ENCODE peak calls at places on chromosomes 4 and X, in eight cellular contexts. One of them, this sample, is unnamed.
A peak's percentile ranks its signal among the peaks of the same experiment; 100 is the strongest.

GRCh38 chrX:103356023-103356798 is at the start of gene TCEAL9:
- DNase-seq in EL: peak; percentile 81
- DNase-seq in osteocyte: no peak
- DNase-seq in iPS-NIHi11: peak; percentile 41
- DNase-seq in activated CD8-positive, alpha-beta memory T cell treated with anti-CD3 and anti-CD28 coated beads for 48 hours: no peak
- DNase-seq in endothelial cell: peak; percentile 38
- DNase-seq in Calu3: peak; percentile 30
- DNase-seq in pons: peak; percentile 65
- DNase-seq in this sample: peak; percentile 52

GRCh38 chr4:139438141-139438540 is 15.8 kb upstream of the RAB33B start:
- DNase-seq in EL: no peak
- DNase-seq in osteocyte: no peak
- DNase-seq in iPS-NIHi11: no peak
- DNase-seq in activated CD8-positive, alpha-beta memory T cell treated with anti-CD3 and anti-CD28 coated beads for 48 hours: no peak
- DNase-seq in endothelial cell: no peak
- DNase-seq in Calu3: no peak
- DNase-seq in pons: no peak
- DNase-seq in this sample: no peak

GRCh38 chrX:51395807-51396728 is 63.4 kb downstream of the NUDT10 start:
- DNase-seq in EL: no peak
- DNase-seq in osteocyte: no peak
- DNase-seq in iPS-NIHi11: peak; percentile 33
- DNase-seq in activated CD8-positive, alpha-beta memory T cell treated with anti-CD3 and anti-CD28 coated beads for 48 hours: peak; percentile 6
- DNase-seq in endothelial cell: peak; percentile 58
- DNase-seq in Calu3: no peak
- DNase-seq in pons: no peak
- DNase-seq in this sample: no peak

GRCh38 chr4:95181446-95182306 is 367.1 kb downstream of the UNC5C start:
- DNase-seq in EL: no peak
- DNase-seq in osteocyte: no peak
- DNase-seq in iPS-NIHi11: peak; percentile 61
- DNase-seq in activated CD8-positive, alpha-beta memory T cell treated with anti-CD3 and anti-CD28 coated beads for 48 hours: no peak
- DNase-seq in endothelial cell: no peak
- DNase-seq in Calu3: no peak
- DNase-seq in pons: no peak
- DNase-seq in this sample: no peak

GRCh38 chr4:37762294-37763163 is 64.0 kb upstream of the PGM2 start:
- DNase-seq in EL: peak; percentile 34
- DNase-seq in osteocyte: no peak
- DNase-seq in iPS-NIHi11: peak; percentile 55
- DNase-seq in activated CD8-positive, alpha-beta memory T cell treated with anti-CD3 and anti-CD28 coated beads for 48 hours: no peak
- DNase-seq in endothelial cell: no peak
- DNase-seq in Calu3: no peak
- DNase-seq in pons: no peak
- DNase-seq in this sample: peak; percentile 51

GRCh38 chrX:41449615-41450014 is 2.5 kb downstream of the NYX start:
- DNase-seq in EL: peak; percentile 17
- DNase-seq in osteocyte: no peak
- DNase-seq in iPS-NIHi11: no peak
- DNase-seq in activated CD8-positive, alpha-beta memory T cell treated with anti-CD3 and anti-CD28 coated beads for 48 hours: no peak
- DNase-seq in endothelial cell: no peak
- DNase-seq in Calu3: no peak
- DNase-seq in pons: peak; percentile 64
- DNase-seq in this sample: no peak

GRCh38 chr4:82739292-82740190 is 59.1 kb downstream of the SCD5 start:
- DNase-seq in EL: peak; percentile 43
- DNase-seq in osteocyte: peak; percentile 86
- DNase-seq in iPS-NIHi11: peak; percentile 93
- DNase-seq in activated CD8-positive, alpha-beta memory T cell treated with anti-CD3 and anti-CD28 coated beads for 48 hours: peak; percentile 68
- DNase-seq in endothelial cell: peak; percentile 97
- DNase-seq in Calu3: peak; percentile 71
- DNase-seq in pons: peak; percentile 72
- DNase-seq in this sample: peak; percentile 74

GRCh38 chr4:158930573-158930972 is 161.7 kb downstream of the FNIP2 start:
- DNase-seq in EL: peak; percentile 44
- DNase-seq in osteocyte: no peak
- DNase-seq in iPS-NIHi11: no peak
- DNase-seq in activated CD8-positive, alpha-beta memory T cell treated with anti-CD3 and anti-CD28 coated beads for 48 hours: no peak
- DNase-seq in endothelial cell: no peak
- DNase-seq in Calu3: no peak
- DNase-seq in pons: no peak
- DNase-seq in this sample: no peak

GRCh38 chr4:72094054-72094780 is 62.4 kb downstream of the NPFFR2 start:
- DNase-seq in EL: no peak
- DNase-seq in osteocyte: no peak
- DNase-seq in iPS-NIHi11: no peak
- DNase-seq in activated CD8-positive, alpha-beta memory T cell treated with anti-CD3 and anti-CD28 coated beads for 48 hours: no peak
- DNase-seq in endothelial cell: no peak
- DNase-seq in Calu3: no peak
- DNase-seq in pons: no peak
- DNase-seq in this sample: peak; percentile 76

GRCh38 chrX:43643201-43643600 is 12.9 kb upstream of the MAOA start:
- DNase-seq in EL: no peak
- DNase-seq in osteocyte: no peak
- DNase-seq in iPS-NIHi11: no peak
- DNase-seq in activated CD8-positive, alpha-beta memory T cell treated with anti-CD3 and anti-CD28 coated beads for 48 hours: no peak
- DNase-seq in endothelial cell: no peak
- DNase-seq in Calu3: no peak
- DNase-seq in pons: no peak
- DNase-seq in this sample: no peak

GRCh38 chr4:96164814-96165351 is 325.0 kb downstream of the PDHA2 start:
- DNase-seq in EL: peak; percentile 1
- DNase-seq in osteocyte: no peak
- DNase-seq in iPS-NIHi11: no peak
- DNase-seq in activated CD8-positive, alpha-beta memory T cell treated with anti-CD3 and anti-CD28 coated beads for 48 hours: no peak
- DNase-seq in endothelial cell: no peak
- DNase-seq in Calu3: no peak
- DNase-seq in pons: no peak
- DNase-seq in this sample: no peak

GRCh38 chr4:111070390-111070789 is 447.5 kb upstream of the PITX2 start:
- DNase-seq in EL: peak; percentile 2
- DNase-seq in osteocyte: no peak
- DNase-seq in iPS-NIHi11: no peak
- DNase-seq in activated CD8-positive, alpha-beta memory T cell treated with anti-CD3 and anti-CD28 coated beads for 48 hours: no peak
- DNase-seq in endothelial cell: no peak
- DNase-seq in Calu3: no peak
- DNase-seq in pons: no peak
- DNase-seq in this sample: no peak

GRCh38 chr4:42280327-42281095 is 116.8 kb upstream of the SHISA3 start:
- DNase-seq in EL: peak; percentile 25
- DNase-seq in osteocyte: no peak
- DNase-seq in iPS-NIHi11: peak; percentile 43
- DNase-seq in activated CD8-positive, alpha-beta memory T cell treated with anti-CD3 and anti-CD28 coated beads for 48 hours: no peak
- DNase-seq in endothelial cell: peak; percentile 30
- DNase-seq in Calu3: peak; percentile 1
- DNase-seq in pons: no peak
- DNase-seq in this sample: no peak

GRCh38 chr4:8478801-8479744 is 38.5 kb downstream of the TRMT44 start:
- DNase-seq in EL: no peak
- DNase-seq in osteocyte: no peak
- DNase-seq in iPS-NIHi11: no peak
- DNase-seq in activated CD8-positive, alpha-beta memory T cell treated with anti-CD3 and anti-CD28 coated beads for 48 hours: no peak
- DNase-seq in endothelial cell: no peak
- DNase-seq in Calu3: no peak
- DNase-seq in pons: no peak
- DNase-seq in this sample: no peak

GRCh38 chr4:23476514-23477090 is 413.2 kb downstream of the PPARGC1A start:
- DNase-seq in EL: no peak
- DNase-seq in osteocyte: no peak
- DNase-seq in iPS-NIHi11: no peak
- DNase-seq in activated CD8-positive, alpha-beta memory T cell treated with anti-CD3 and anti-CD28 coated beads for 48 hours: no peak
- DNase-seq in endothelial cell: no peak
- DNase-seq in Calu3: peak; percentile 54
- DNase-seq in pons: no peak
- DNase-seq in this sample: no peak

GRCh38 chrX:104921606-104922205 is 298.8 kb downstream of the TEX13A start:
- DNase-seq in EL: no peak
- DNase-seq in osteocyte: peak; percentile 79
- DNase-seq in iPS-NIHi11: peak; percentile 4
- DNase-seq in activated CD8-positive, alpha-beta memory T cell treated with anti-CD3 and anti-CD28 coated beads for 48 hours: no peak
- DNase-seq in endothelial cell: no peak
- DNase-seq in Calu3: no peak
- DNase-seq in pons: no peak
- DNase-seq in this sample: no peak

GRCh38 chr4:2940267-2941137 is 22.7 kb downstream of the NOP14 start:
- DNase-seq in EL: no peak
- DNase-seq in osteocyte: no peak
- DNase-seq in iPS-NIHi11: peak; percentile 17
- DNase-seq in activated CD8-positive, alpha-beta memory T cell treated with anti-CD3 and anti-CD28 coated beads for 48 hours: no peak
- DNase-seq in endothelial cell: no peak
- DNase-seq in Calu3: no peak
- DNase-seq in pons: no peak
- DNase-seq in this sample: no peak

GRCh38 chrX:7262551-7262950 is 114.6 kb upstream of the PUDP start:
- DNase-seq in EL: no peak
- DNase-seq in osteocyte: no peak
- DNase-seq in iPS-NIHi11: no peak
- DNase-seq in activated CD8-positive, alpha-beta memory T cell treated with anti-CD3 and anti-CD28 coated beads for 48 hours: no peak
- DNase-seq in endothelial cell: no peak
- DNase-seq in Calu3: no peak
- DNase-seq in pons: no peak
- DNase-seq in this sample: no peak

GRCh38 chr4:88283661-88284377 is 542 bp downstream of the PPM1K start:
- DNase-seq in EL: peak; percentile 70
- DNase-seq in osteocyte: peak; percentile 86
- DNase-seq in iPS-NIHi11: peak; percentile 62
- DNase-seq in activated CD8-positive, alpha-beta memory T cell treated with anti-CD3 and anti-CD28 coated beads for 48 hours: peak; percentile 32
- DNase-seq in endothelial cell: peak; percentile 64
- DNase-seq in Calu3: peak; percentile 56
- DNase-seq in pons: no peak
- DNase-seq in this sample: peak; percentile 57

GRCh38 chrX:40273356-40274050 is 175.7 kb upstream of the BCOR start:
- DNase-seq in EL: no peak
- DNase-seq in osteocyte: no peak
- DNase-seq in iPS-NIHi11: no peak
- DNase-seq in activated CD8-positive, alpha-beta memory T cell treated with anti-CD3 and anti-CD28 coated beads for 48 hours: no peak
- DNase-seq in endothelial cell: no peak
- DNase-seq in Calu3: no peak
- DNase-seq in pons: peak; percentile 46
- DNase-seq in this sample: no peak

GRCh38 chrX:79572566-79572965 is 205.4 kb upstream of the ITM2A start:
- DNase-seq in EL: no peak
- DNase-seq in osteocyte: no peak
- DNase-seq in iPS-NIHi11: no peak
- DNase-seq in activated CD8-positive, alpha-beta memory T cell treated with anti-CD3 and anti-CD28 coated beads for 48 hours: no peak
- DNase-seq in endothelial cell: no peak
- DNase-seq in Calu3: no peak
- DNase-seq in pons: no peak
- DNase-seq in this sample: no peak

GRCh38 chrX:45859407-45859806 is 658.7 kb upstream of the DIPK2B start:
- DNase-seq in EL: no peak
- DNase-seq in osteocyte: no peak
- DNase-seq in iPS-NIHi11: no peak
- DNase-seq in activated CD8-positive, alpha-beta memory T cell treated with anti-CD3 and anti-CD28 coated beads for 48 hours: no peak
- DNase-seq in endothelial cell: no peak
- DNase-seq in Calu3: no peak
- DNase-seq in pons: no peak
- DNase-seq in this sample: no peak

GRCh38 chr4:161573836-161574235 is 590.0 kb downstream of the FSTL5 start:
- DNase-seq in EL: no peak
- DNase-seq in osteocyte: no peak
- DNase-seq in iPS-NIHi11: no peak
- DNase-seq in activated CD8-positive, alpha-beta memory T cell treated with anti-CD3 and anti-CD28 coated beads for 48 hours: no peak
- DNase-seq in endothelial cell: no peak
- DNase-seq in Calu3: no peak
- DNase-seq in pons: no peak
- DNase-seq in this sample: no peak

GRCh38 chr4:77697860-77698599 is 92.4 kb downstream of the CXCL13 start:
- DNase-seq in EL: peak; percentile 66
- DNase-seq in osteocyte: no peak
- DNase-seq in iPS-NIHi11: peak; percentile 53
- DNase-seq in activated CD8-positive, alpha-beta memory T cell treated with anti-CD3 and anti-CD28 coated beads for 48 hours: no peak
- DNase-seq in endothelial cell: peak; percentile 12
- DNase-seq in Calu3: peak; percentile 57
- DNase-seq in pons: peak; percentile 78
- DNase-seq in this sample: peak; percentile 33

GRCh38 chrX:40908026-40908425 is 172.7 kb upstream of the MED14 start:
- DNase-seq in EL: peak; percentile 49
- DNase-seq in osteocyte: no peak
- DNase-seq in iPS-NIHi11: no peak
- DNase-seq in activated CD8-positive, alpha-beta memory T cell treated with anti-CD3 and anti-CD28 coated beads for 48 hours: no peak
- DNase-seq in endothelial cell: no peak
- DNase-seq in Calu3: no peak
- DNase-seq in pons: no peak
- DNase-seq in this sample: no peak

GRCh38 chr4:42588909-42589308 is 68.0 kb downstream of the ATP8A1 start:
- DNase-seq in EL: no peak
- DNase-seq in osteocyte: no peak
- DNase-seq in iPS-NIHi11: peak; percentile 31
- DNase-seq in activated CD8-positive, alpha-beta memory T cell treated with anti-CD3 and anti-CD28 coated beads for 48 hours: no peak
- DNase-seq in endothelial cell: no peak
- DNase-seq in Calu3: no peak
- DNase-seq in pons: no peak
- DNase-seq in this sample: no peak

GRCh38 chrX:2767631-2768455 is 16.0 kb downstream of the XG start:
- DNase-seq in EL: peak; percentile 26
- DNase-seq in osteocyte: no peak
- DNase-seq in iPS-NIHi11: peak; percentile 55
- DNase-seq in activated CD8-positive, alpha-beta memory T cell treated with anti-CD3 and anti-CD28 coated beads for 48 hours: no peak
- DNase-seq in endothelial cell: no peak
- DNase-seq in Calu3: peak; percentile 28
- DNase-seq in pons: no peak
- DNase-seq in this sample: peak; percentile 54

GRCh38 chr4:90025248-90025647 is 101.9 kb upstream of the CCSER1 start:
- DNase-seq in EL: no peak
- DNase-seq in osteocyte: no peak
- DNase-seq in iPS-NIHi11: no peak
- DNase-seq in activated CD8-positive, alpha-beta memory T cell treated with anti-CD3 and anti-CD28 coated beads for 48 hours: no peak
- DNase-seq in endothelial cell: no peak
- DNase-seq in Calu3: no peak
- DNase-seq in pons: peak; percentile 20
- DNase-seq in this sample: no peak

GRCh38 chrX:147550217-147550616 is 361.5 kb upstream of the FMR1 start:
- DNase-seq in EL: no peak
- DNase-seq in osteocyte: no peak
- DNase-seq in iPS-NIHi11: peak; percentile 3
- DNase-seq in activated CD8-positive, alpha-beta memory T cell treated with anti-CD3 and anti-CD28 coated beads for 48 hours: no peak
- DNase-seq in endothelial cell: peak; percentile 40
- DNase-seq in Calu3: no peak
- DNase-seq in pons: no peak
- DNase-seq in this sample: no peak

This sample was measured in lung.